ENCODE peak calls at places on chromosomes 6 and 20, in four cellular contexts. One of them, this sample, is unnamed.
A peak's percentile ranks its signal among the peaks of the same experiment; 100 is the strongest.

GRCh38 chr6:20877008-20877937 is 343.0 kb downstream of the CDKAL1 start:
- DNase-seq in mammary epithelial cell: peak; percentile 98
- DNase-seq in H9: no peak
- DNase-seq in left lung: peak; percentile 68
- DNase-seq in this sample: peak; percentile 25

GRCh38 chr6:131807321-131807643 is 538 bp upstream of the ENPP1 start:
- DNase-seq in mammary epithelial cell: no peak
- DNase-seq in H9: no peak
- DNase-seq in left lung: no peak
- DNase-seq in this sample: no peak

GRCh38 chr20:36318166-36318565 is 12.0 kb downstream of the DLGAP4 start:
- DNase-seq in mammary epithelial cell: no peak
- DNase-seq in H9: no peak
- DNase-seq in left lung: no peak
- DNase-seq in this sample: no peak

GRCh38 chr6:66992660-66993059 is 1285.6 kb upstream of the EYS start:
- DNase-seq in mammary epithelial cell: no peak
- DNase-seq in H9: no peak
- DNase-seq in left lung: no peak
- DNase-seq in this sample: no peak

GRCh38 chr6:120378582-120379220 is 955.6 kb downstream of the TBC1D32 start:
- DNase-seq in mammary epithelial cell: peak; percentile 40
- DNase-seq in H9: no peak
- DNase-seq in left lung: no peak
- DNase-seq in this sample: no peak

GRCh38 chr6:112466378-112467151 is 119.4 kb downstream of the RFPL4B start:
- DNase-seq in mammary epithelial cell: peak; percentile 77
- DNase-seq in H9: no peak
- DNase-seq in left lung: no peak
- DNase-seq in this sample: no peak

GRCh38 chr6:42848700-42849099 is 30.7 kb upstream of the RPL7L1 start:
- DNase-seq in mammary epithelial cell: no peak
- DNase-seq in H9: no peak
- DNase-seq in left lung: no peak
- DNase-seq in this sample: no peak

GRCh38 chr6:41298785-41299498 is 12.5 kb upstream of the TREM1 start:
- DNase-seq in mammary epithelial cell: no peak
- DNase-seq in H9: no peak
- DNase-seq in left lung: no peak
- DNase-seq in this sample: no peak

GRCh38 chr6:83574783-83575182 is 62.4 kb downstream of the PRSS35 start:
- DNase-seq in mammary epithelial cell: no peak
- DNase-seq in H9: no peak
- DNase-seq in left lung: no peak
- DNase-seq in this sample: no peak

GRCh38 chr20:41643504-41643938 is 25.3 kb upstream of the CHD6 start:
- DNase-seq in mammary epithelial cell: peak; percentile 77
- DNase-seq in H9: peak; percentile 51
- DNase-seq in left lung: peak; percentile 60
- DNase-seq in this sample: no peak

GRCh38 chr6:167827588-167828324 is 1.0 kb downstream of the AFDN start:
- DNase-seq in mammary epithelial cell: peak; percentile 48
- DNase-seq in H9: peak; percentile 55
- DNase-seq in left lung: no peak
- DNase-seq in this sample: no peak

GRCh38 chr20:63102720-63103375 is 96.1 kb upstream of the BHLHE23 start:
- DNase-seq in mammary epithelial cell: no peak
- DNase-seq in H9: no peak
- DNase-seq in left lung: no peak
- DNase-seq in this sample: no peak

GRCh38 chr20:20740595-20740994 is 28.2 kb upstream of the RALGAPA2 start:
- DNase-seq in mammary epithelial cell: no peak
- DNase-seq in H9: no peak
- DNase-seq in left lung: no peak
- DNase-seq in this sample: no peak

GRCh38 chr20:32982617-32983458 is 21.4 kb downstream of the SUN5 start:
- DNase-seq in mammary epithelial cell: no peak
- DNase-seq in H9: no peak
- DNase-seq in left lung: no peak
- DNase-seq in this sample: no peak

GRCh38 chr6:5031150-5031549 is 27.3 kb upstream of the RPP40 start:
- DNase-seq in mammary epithelial cell: no peak
- DNase-seq in H9: no peak
- DNase-seq in left lung: no peak
- DNase-seq in this sample: no peak

GRCh38 chr6:109336221-109336955 is 45.9 kb downstream of the CD164 start:
- DNase-seq in mammary epithelial cell: peak; percentile 31
- DNase-seq in H9: no peak
- DNase-seq in left lung: peak; percentile 51
- DNase-seq in this sample: no peak

GRCh38 chr6:106534564-106534982 is 94.7 kb downstream of the RTN4IP1 start:
- DNase-seq in mammary epithelial cell: no peak
- DNase-seq in H9: no peak
- DNase-seq in left lung: no peak
- DNase-seq in this sample: no peak

GRCh38 chr20:58697201-58697866 is 4.7 kb downstream of the NPEPL1 start:
- DNase-seq in mammary epithelial cell: no peak
- DNase-seq in H9: peak; percentile 18
- DNase-seq in left lung: no peak
- DNase-seq in this sample: no peak

GRCh38 chr20:5865604-5866003 is 84.7 kb downstream of the TRMT6 start:
- DNase-seq in mammary epithelial cell: peak; percentile 77
- DNase-seq in H9: no peak
- DNase-seq in left lung: no peak
- DNase-seq in this sample: no peak

GRCh38 chr6:109743739-109744138 is 52.6 kb downstream of the FIG4 start:
- DNase-seq in mammary epithelial cell: peak; percentile 62
- DNase-seq in H9: no peak
- DNase-seq in left lung: no peak
- DNase-seq in this sample: no peak

GRCh38 chr6:125002090-125002741 is 40.0 kb downstream of the RNF217 start:
- DNase-seq in mammary epithelial cell: no peak
- DNase-seq in H9: no peak
- DNase-seq in left lung: no peak
- DNase-seq in this sample: no peak

GRCh38 chr20:48829940-48830339 is 2.1 kb upstream of the PREX1 start:
- DNase-seq in mammary epithelial cell: no peak
- DNase-seq in H9: no peak
- DNase-seq in left lung: no peak
- DNase-seq in this sample: no peak

GRCh38 chr20:49447946-49448809 is 34.3 kb downstream of the KCNB1 start:
- DNase-seq in mammary epithelial cell: no peak
- DNase-seq in H9: no peak
- DNase-seq in left lung: no peak
- DNase-seq in this sample: no peak

GRCh38 chr6:52087498-52087999 is at the start of gene PKHD1:
- DNase-seq in mammary epithelial cell: peak; percentile 43
- DNase-seq in H9: no peak
- DNase-seq in left lung: no peak
- DNase-seq in this sample: no peak

GRCh38 chr6:6746334-6746969 is 157.9 kb downstream of the LY86 start:
- DNase-seq in mammary epithelial cell: no peak
- DNase-seq in H9: no peak
- DNase-seq in left lung: no peak
- DNase-seq in this sample: no peak

GRCh38 chr6:35919085-35919826 is 1.6 kb downstream of the SRPK1 start:
- DNase-seq in mammary epithelial cell: peak; percentile 68
- DNase-seq in H9: no peak
- DNase-seq in left lung: no peak
- DNase-seq in this sample: no peak

GRCh38 chr6:133501675-133502275 is 260.6 kb downstream of the EYA4 start:
- DNase-seq in mammary epithelial cell: no peak
- DNase-seq in H9: no peak
- DNase-seq in left lung: no peak
- DNase-seq in this sample: no peak

GRCh38 chr6:32369678-32370077 is 2.0 kb downstream of the TSBP1 start:
- DNase-seq in mammary epithelial cell: peak; percentile 89
- DNase-seq in H9: no peak
- DNase-seq in left lung: no peak
- DNase-seq in this sample: no peak

GRCh38 chr20:63124092-63124781 is 91.7 kb downstream of the YTHDF1 start:
- DNase-seq in mammary epithelial cell: no peak
- DNase-seq in H9: peak; percentile 21
- DNase-seq in left lung: peak; percentile 25
- DNase-seq in this sample: no peak

GRCh38 chr6:148577687-148578488 is 168.9 kb upstream of the UST start:
- DNase-seq in mammary epithelial cell: peak; percentile 53
- DNase-seq in H9: peak; percentile 91
- DNase-seq in left lung: peak; percentile 78
- DNase-seq in this sample: no peak

GRCh38 chr6:142856857-142857608 is 87.9 kb downstream of the HIVEP2 start:
- DNase-seq in mammary epithelial cell: no peak
- DNase-seq in H9: no peak
- DNase-seq in left lung: no peak
- DNase-seq in this sample: no peak

DNA sequence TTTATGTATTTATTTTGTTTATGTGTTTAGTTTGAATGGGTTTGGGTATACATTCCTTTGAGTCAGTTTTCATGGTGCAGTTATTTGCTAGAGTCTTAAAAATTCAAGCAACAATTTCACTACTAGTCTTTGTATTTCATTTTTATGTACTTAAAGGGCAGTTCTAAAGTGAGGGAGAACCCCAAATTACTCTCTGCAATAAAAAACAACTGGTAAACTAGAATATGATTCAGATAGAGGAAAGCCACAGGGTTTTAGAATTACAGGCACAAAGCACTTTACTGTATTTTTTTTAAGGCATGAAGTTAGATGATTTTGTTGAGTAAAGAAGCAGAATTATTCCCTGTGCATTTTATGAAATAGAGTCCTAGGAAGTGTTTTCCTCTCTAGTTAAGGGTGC is 183.3 kb downstream of the ARID1B start:
- DNase-seq in mammary epithelial cell: no peak
- DNase-seq in H9: no peak
- DNase-seq in left lung: no peak
- DNase-seq in this sample: no peak
- H3K4me1 ChIP-seq in mammary epithelial cell: peaks cover 12% of the 10 kb centered on the region
- H3K4me1 ChIP-seq in H9: peaks cover 6% of the 10 kb centered on the region
- H3K4me1 ChIP-seq in left lung: no peaks in the 10 kb centered on the region
- H3K4me1 ChIP-seq in this sample: peaks cover 32% of the 10 kb centered on the region

GRCh38 chr20:922781-923180 is 6.6 kb upstream of the ANGPT4 start:
- DNase-seq in mammary epithelial cell: no peak
- DNase-seq in H9: no peak
- DNase-seq in left lung: no peak
- DNase-seq in this sample: no peak
- H3K27ac ChIP-seq in mammary epithelial cell: no peak overlapping the region
- H3K27ac ChIP-seq in H9: no peak overlapping the region
- H3K27ac ChIP-seq in left lung: no peak overlapping the region
- H3K27ac ChIP-seq in this sample: no peak overlapping the region

GRCh38 chr6:154099211-154099610 is 60.2 kb downstream of the OPRM1 start:
- DNase-seq in mammary epithelial cell: no peak
- DNase-seq in H9: no peak
- DNase-seq in left lung: no peak
- DNase-seq in this sample: no peak

GRCh38 chr6:154093231-154094044 is 54.4 kb downstream of the OPRM1 start:
- DNase-seq in mammary epithelial cell: no peak
- DNase-seq in H9: no peak
- DNase-seq in left lung: no peak
- DNase-seq in this sample: no peak

GRCh38 chr6:154092336-154092962 is 53.4 kb downstream of the OPRM1 start:
- DNase-seq in mammary epithelial cell: no peak
- DNase-seq in H9: no peak
- DNase-seq in left lung: no peak
- DNase-seq in this sample: no peak

GRCh38 chr6:154096316-154096715 is 57.3 kb downstream of the OPRM1 start:
- DNase-seq in mammary epithelial cell: no peak
- DNase-seq in H9: no peak
- DNase-seq in left lung: no peak
- DNase-seq in this sample: no peak

DNA sequence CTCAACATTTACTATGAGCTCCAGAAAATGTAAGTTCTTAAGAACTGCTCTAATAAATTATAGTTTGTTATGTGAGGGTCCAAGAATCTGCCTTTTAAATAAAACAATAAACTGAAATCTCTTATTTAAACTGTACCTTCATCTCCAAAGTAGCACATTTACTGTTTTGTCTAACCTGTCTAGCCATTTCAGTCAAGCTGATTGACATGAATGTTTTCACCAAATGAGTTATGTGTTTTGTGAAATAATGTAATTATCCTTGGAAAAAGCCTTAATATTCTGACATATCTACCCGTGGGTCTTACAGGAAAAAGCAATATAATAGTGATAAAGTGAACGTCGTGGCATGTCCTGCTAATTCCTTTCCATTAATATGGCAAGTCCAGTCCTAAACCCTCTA is 57.8 kb downstream of the OPRM1 start:
- DNase-seq in mammary epithelial cell: no peak
- DNase-seq in H9: no peak
- DNase-seq in left lung: no peak
- DNase-seq in this sample: no peak
- H3K4me1 ChIP-seq in mammary epithelial cell: no peaks in the 10 kb centered on the region
- H3K4me1 ChIP-seq in H9: no peaks in the 10 kb centered on the region
- H3K4me1 ChIP-seq in left lung: no peaks in the 10 kb centered on the region
- H3K4me1 ChIP-seq in this sample: no peaks in the 10 kb centered on the region

GRCh38 chr20:57620999-57621398 is 773 bp upstream of the ZBP1 start:
- DNase-seq in mammary epithelial cell: no peak
- DNase-seq in H9: no peak
- DNase-seq in left lung: peak; percentile 32
- DNase-seq in this sample: no peak

GRCh38 chr20:57618766-57619052 is 1.5 kb downstream of the ZBP1 start:
- DNase-seq in mammary epithelial cell: no peak
- DNase-seq in H9: no peak
- DNase-seq in left lung: peak; percentile 31
- DNase-seq in this sample: no peak

GRCh38 chr20:57620274-57620990 is at the start of gene ZBP1:
- DNase-seq in mammary epithelial cell: no peak
- DNase-seq in H9: no peak
- DNase-seq in left lung: peak; percentile 56
- DNase-seq in this sample: no peak

GRCh38 chr20:57618091-57618765 is 2.0 kb downstream of the ZBP1 start:
- DNase-seq in mammary epithelial cell: peak; percentile 82
- DNase-seq in H9: no peak
- DNase-seq in left lung: peak; percentile 51
- DNase-seq in this sample: no peak

DNA sequence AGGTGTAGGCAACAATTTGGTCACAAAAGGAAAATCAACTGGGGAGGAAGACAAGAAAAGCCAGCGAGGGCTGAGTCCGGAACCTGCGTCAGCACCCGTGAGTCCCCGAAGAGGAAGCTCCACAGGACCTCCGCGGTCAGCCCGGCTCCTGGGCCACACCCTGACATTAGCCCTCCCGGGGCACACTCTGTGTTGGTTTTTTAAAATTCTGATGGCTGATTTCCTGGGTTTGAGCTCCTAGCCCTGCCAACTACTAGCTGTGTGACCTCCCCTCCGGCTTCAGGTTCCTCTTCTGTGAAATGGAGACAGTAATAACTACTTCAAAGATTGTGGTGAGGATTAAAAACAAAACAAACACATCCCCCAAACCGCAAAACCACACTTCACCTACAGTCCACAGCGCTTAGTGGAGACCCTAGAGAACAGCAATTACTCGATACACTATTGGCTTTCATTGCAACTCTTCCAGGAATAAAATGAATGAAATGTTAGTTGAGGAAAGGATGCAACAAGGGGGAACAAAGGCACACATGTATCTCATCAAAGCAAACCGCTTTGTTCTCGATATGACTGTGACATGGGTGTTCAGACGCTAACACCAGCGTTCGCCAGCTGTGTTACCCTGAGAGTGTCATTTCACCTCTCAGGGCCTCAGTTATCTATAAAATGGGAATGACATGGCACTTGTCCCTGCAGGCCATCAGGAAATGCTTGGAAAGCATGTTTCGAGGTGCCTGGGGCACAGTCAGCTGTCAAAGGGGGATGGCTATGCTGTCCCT is 984 bp downstream of the ZBP1 start:
- DNase-seq in mammary epithelial cell: no peak
- DNase-seq in H9: no peak
- DNase-seq in left lung: peak; percentile 80
- DNase-seq in this sample: no peak
- H3K27ac ChIP-seq in mammary epithelial cell: no peak overlapping the region
- H3K27ac ChIP-seq in H9: no peak overlapping the region
- H3K27ac ChIP-seq in left lung: peak overlapping the region; percentile 29
- H3K27ac ChIP-seq in this sample: no peak overlapping the region

This sample was measured in thoracic aorta.